ENCODE peak calls at places on chromosomes 1 and 21, in seven cellular contexts. K, Z, E, F, P, B and Y are unnamed samples. For H3K27me3, the result is how much of the 10 kb centered on the place peaks cover.

GRCh38 chr1:38084113-38084512 is 37.5 kb upstream of the POU3F1 start:
- DNase-seq in P (no peak), K (no peak), E (no peak), Z (no peak), F (no peak), B (no peak), Y (no peak)

GRCh38 chr1:153550827-153551512 is 1.9 kb upstream of the S100A3 start:
- DNase-seq in Z (peak), F (no peak), E (no peak), K (no peak), B (no peak), P (no peak), Y (no peak)

GRCh38 chr1:83692524-83693336 is 306.2 kb downstream of the TTLL7 start:
- DNase-seq in E (no peak), P (peak), K (peak), F (no peak), Z (no peak), B (peak), Y (peak)

GRCh38 chr1:48610628-48611542 is 138.9 kb upstream of the SPATA6 start:
- DNase-seq in Z (peak), B (peak), F (no peak), E (no peak), P (no peak), K (peak), Y (no peak)

GRCh38 chr1:8047112-8047511 is 21.0 kb upstream of the ERRFI1 start:
- DNase-seq in P (peak), K (no peak), E (no peak), F (no peak), Z (no peak), B (no peak), Y (no peak)

GRCh38 chr1:92933459-92933858 is 27.8 kb downstream of the DIPK1A start:
- DNase-seq in P (peak), B (no peak), Z (no peak), E (no peak), F (no peak), K (no peak), Y (no peak)

GRCh38 chr1:246329900-246330299 is 177.2 kb downstream of the SMYD3 start:
- DNase-seq in Z (no peak), K (no peak), E (no peak), F (no peak), B (no peak), P (no peak), Y (peak)

GRCh38 chr1:107198581-107198980 is 57.7 kb downstream of the NTNG1 start:
- DNase-seq in P (no peak), K (no peak), B (no peak), E (no peak), F (no peak), Z (no peak), Y (no peak)

GRCh38 chr21:39660596-39660995 is 47.9 kb downstream of the B3GALT5 start:
- DNase-seq in E (no peak), F (no peak), K (peak), B (no peak), Z (peak), P (peak), Y (no peak)

GRCh38 chr21:34227386-34227852 is 136.4 kb upstream of the KCNE2 start:
- DNase-seq in E (no peak), K (no peak), F (no peak), B (no peak), Z (no peak), P (no peak), Y (no peak)

GRCh38 chr1:81799939-81800740 is 594 bp upstream of the ADGRL2 start:
- DNase-seq in P (peak), F (peak), K (peak), Z (peak), B (no peak), E (no peak), Y (peak)

GRCh38 chr1:28180310-28181305 is 4.1 kb upstream of the PTAFR start:
- DNase-seq in K (no peak), P (no peak), B (no peak), Z (no peak), F (no peak), E (no peak), Y (no peak)

GRCh38 chr1:28173151-28173979 is 3.1 kb downstream of the PTAFR start:
- DNase-seq in E (no peak), K (no peak), B (peak), P (peak), F (no peak), Z (no peak), Y (peak)

GRCh38 chr1:28178690-28179485 is 2.4 kb upstream of the PTAFR start:
- DNase-seq in Z (no peak), E (no peak), K (no peak), B (no peak), P (no peak), F (no peak), Y (no peak)

GRCh38 chr1:28173980-28174297 is 2.6 kb downstream of the PTAFR start:
- DNase-seq in F (no peak), E (no peak), Z (no peak), P (no peak), B (no peak), K (no peak), Y (peak)

DNA sequence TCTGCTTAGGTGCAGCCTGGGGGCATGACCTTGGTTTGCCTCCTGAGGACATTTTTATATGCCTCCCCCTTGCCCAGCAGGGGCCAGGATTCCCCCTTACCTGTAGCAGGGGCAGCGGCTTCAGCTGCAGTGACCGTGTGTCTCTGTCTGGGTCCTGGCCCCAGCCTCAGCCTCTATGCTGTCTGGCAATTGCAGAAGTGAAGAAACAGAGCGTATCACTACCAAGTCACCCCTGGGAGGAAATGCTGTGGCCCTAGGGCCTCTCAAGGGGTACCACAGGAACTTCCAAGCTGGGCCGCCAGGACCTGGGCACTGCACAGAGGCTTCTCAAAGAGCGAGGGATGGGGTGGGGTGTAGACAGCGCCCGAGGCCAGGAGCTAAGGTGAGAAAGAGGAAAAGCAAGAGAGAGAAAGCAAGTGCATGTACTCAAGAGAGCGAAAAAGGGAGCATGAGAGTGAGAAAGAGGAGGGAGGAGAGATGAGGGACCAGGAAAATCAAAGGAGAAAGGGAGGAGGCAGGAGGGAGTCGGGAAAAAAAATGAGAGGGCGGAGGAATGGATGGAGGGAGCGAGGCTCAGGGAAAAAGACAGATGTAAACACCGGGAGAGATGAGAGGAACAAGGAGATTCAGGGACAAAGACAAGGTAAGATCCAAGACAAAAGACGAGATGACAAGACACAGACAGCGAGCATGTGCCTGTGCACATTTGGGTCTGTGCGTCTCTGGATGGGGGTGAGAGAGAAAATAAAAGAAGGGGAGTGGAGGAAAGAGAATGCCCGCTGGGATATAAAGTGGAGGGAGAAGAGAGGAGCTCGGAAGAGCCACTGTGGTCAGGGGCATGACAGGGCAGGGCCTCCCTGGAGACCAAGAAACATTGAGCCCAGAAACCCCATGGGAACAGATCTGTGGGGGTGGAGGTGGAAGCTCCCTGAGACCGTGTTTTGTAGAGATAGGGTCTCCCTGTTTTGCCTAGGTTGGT is at the start of gene PTAFR:
- DNase-seq in Z (peak), K (no peak), P (no peak), F (peak), B (no peak), E (no peak), Y (peak)
- H3K4me3 ChIP-seq in Z (peak), K (no peak), P (no peak), F (no peak), B (no peak), E (no peak), Y (peak)

GRCh38 chr1:59733443-59734141 is 81.2 kb upstream of the HOOK1 start:
- DNase-seq in B (no peak), Z (no peak), P (no peak), E (no peak), K (no peak), F (no peak), Y (no peak)

GRCh38 chr1:59730302-59730701 is 84.4 kb upstream of the HOOK1 start:
- DNase-seq in K (no peak), F (no peak), P (peak), E (no peak), Z (no peak), B (no peak), Y (no peak)

GRCh38 chr1:59736744-59737143 is 78.0 kb upstream of the HOOK1 start:
- DNase-seq in P (no peak), K (no peak), F (no peak), E (no peak), Z (no peak), B (no peak), Y (no peak)

GRCh38 chr1:59730759-59731478 is 83.8 kb upstream of the HOOK1 start:
- DNase-seq in B (no peak), F (peak), P (peak), K (peak), E (peak), Z (no peak), Y (no peak)

DNA sequence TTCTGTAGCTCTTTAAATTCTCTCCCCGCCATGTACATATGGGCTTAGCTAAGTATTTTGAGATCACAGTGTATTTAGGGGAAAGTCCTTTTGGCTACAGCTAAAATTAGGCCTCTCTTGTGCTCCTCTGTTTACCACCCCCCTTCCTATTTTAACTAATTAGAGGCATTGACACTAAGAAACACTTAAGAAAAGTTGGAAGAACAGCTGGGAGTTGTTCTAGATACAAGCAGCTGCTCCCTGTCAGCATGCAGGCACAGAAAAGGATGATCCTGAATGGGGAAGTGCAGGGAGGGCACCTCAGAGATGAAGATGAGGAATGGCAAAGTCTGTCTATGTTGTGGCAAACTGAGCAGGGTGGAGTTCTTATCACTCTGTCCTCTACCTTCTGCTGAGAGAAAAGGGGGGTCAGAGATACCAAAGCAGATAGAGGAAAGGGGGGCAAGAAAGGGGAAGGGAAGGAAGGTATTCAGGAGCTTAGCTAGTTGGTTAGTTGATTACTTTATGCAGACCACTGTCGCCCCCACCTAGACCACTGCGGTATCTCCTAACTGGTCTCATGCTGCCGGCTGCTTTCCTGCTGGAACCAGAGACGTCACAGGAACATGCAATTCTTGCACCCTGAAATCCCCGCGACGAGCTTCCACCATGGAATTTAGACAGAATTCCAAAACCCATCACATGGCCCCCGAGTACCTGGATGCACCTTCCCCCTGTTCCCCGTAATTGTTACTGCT is 82.4 kb upstream of the HOOK1 start:
- DNase-seq in E (no peak), Z (no peak), K (no peak), B (no peak), P (no peak), F (no peak), Y (no peak)
- TF ChIP-seq CTCF in E (no peak), Z (no peak), K (no peak), B (no peak), P (no peak), F (no peak), Y (no peak)

GRCh38 chr1:228070173-228070572 is 12.3 kb upstream of the ARF1 start:
- DNase-seq in E (no peak), K (no peak), P (no peak), Z (no peak), F (no peak), B (no peak), Y (no peak)
- H3K27me3 ChIP-seq in E (under half), K (under half), P (under half), Z (under half), F (under half), B (under half), Y (under half)

GRCh38 chr1:52057876-52058275 is 1.8 kb downstream of the BTF3L4 start:
- DNase-seq in E (no peak), Z (no peak), P (no peak), F (no peak), B (no peak), K (no peak), Y (no peak)

GRCh38 chr1:52057245-52057644 is 1.1 kb downstream of the BTF3L4 start:
- DNase-seq in Z (no peak), B (no peak), P (peak), F (no peak), E (no peak), K (no peak), Y (no peak)

GRCh38 chr1:52056110-52056936 is at the start of gene BTF3L4:
- DNase-seq in F (peak), Z (peak), B (peak), E (peak), K (peak), P (peak), Y (peak)

GRCh38 chr1:52055854-52056109 is 313 bp upstream of the BTF3L4 start:
- DNase-seq in F (no peak), B (no peak), P (no peak), K (no peak), E (no peak), Z (no peak), Y (no peak)

DNA sequence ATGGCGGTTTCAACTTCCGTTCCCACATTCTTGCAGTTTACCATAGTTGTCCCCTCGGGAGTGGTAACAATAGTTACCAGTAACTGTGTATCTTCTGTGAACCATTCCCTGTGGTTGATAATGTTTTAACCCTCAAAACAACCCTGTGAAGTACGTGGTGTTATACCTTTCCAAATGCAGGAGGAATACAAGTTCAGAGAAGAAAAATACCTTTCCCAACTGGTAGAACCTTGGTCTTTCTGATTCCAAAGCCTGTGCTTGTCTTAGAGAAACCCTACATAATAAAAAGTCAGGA is 789 bp downstream of the BTF3L4 start:
- DNase-seq in K (no peak), B (no peak), E (no peak), Z (no peak), P (no peak), F (no peak), Y (no peak)
- H3K4me3 ChIP-seq in K (peak), B (peak), E (peak), Z (peak), P (peak), F (peak), Y (peak)

DNA sequence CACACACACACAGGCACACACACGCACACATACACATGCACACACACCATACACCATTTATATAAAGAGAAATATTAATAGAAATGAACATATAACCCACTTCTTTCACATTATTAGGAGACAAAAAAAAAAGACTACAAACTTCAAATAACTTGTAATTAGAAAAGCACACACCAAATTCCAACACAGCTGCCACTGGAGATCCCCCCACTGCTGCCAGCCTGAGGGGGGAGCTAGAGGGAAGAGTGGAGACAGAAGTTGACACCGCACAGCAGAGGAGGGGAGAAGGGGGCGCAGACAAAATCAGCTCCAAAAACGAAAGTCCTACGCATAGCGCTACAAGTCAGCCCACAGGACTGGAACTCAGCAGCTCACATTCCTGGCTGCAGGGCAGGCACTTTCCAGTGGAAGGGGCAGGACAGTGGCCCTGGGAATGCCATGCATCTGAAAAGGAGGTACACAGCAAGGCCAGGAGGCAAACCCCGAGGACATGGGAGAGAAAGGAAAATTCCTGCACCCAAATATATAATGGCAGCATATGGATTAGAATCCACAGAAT is 36.5 kb downstream of the LGALS8 start:
- DNase-seq in E (no peak), F (no peak), Z (no peak), B (no peak), K (no peak), P (no peak), Y (no peak)
- TF ChIP-seq CTCF in E (peak), F (no peak), Z (no peak), B (no peak), K (no peak), P (no peak), Y (peak)

GRCh38 chr1:165533254-165533653 is 10.5 kb upstream of the LRRC52 start:
- DNase-seq in F (no peak), K (no peak), B (no peak), P (no peak), Z (no peak), E (no peak), Y (no peak)

GRCh38 chr1:165539908-165540307 is 3.9 kb upstream of the LRRC52 start:
- DNase-seq in E (no peak), F (no peak), P (no peak), Z (no peak), B (no peak), K (no peak), Y (no peak)

GRCh38 chr1:165539306-165539705 is 4.5 kb upstream of the LRRC52 start:
- DNase-seq in Z (no peak), K (no peak), B (no peak), P (peak), E (peak), F (no peak), Y (no peak)

GRCh38 chr1:165537351-165538107 is 6.3 kb upstream of the LRRC52 start:
- DNase-seq in B (no peak), F (no peak), Z (no peak), E (no peak), K (no peak), P (no peak), Y (no peak)

DNA sequence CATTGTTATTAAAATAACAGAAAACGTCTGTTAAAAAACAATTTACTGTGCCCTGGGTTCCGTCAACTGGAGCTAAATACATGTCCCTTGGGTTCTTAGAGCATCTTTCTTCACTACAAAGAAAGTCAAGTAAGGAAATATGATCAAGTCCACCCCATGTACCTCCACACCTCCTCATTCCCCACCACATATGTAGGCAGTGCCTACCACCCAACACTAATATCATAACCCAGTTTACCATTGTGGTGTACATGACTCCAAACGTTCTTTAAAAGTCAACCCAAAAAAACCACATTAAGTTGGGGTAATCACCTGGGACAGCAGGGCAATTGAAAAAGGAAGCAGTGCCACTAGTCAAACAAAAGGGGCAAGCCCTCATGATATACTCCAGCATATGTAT is 7.8 kb upstream of the LRRC52 start:
- DNase-seq in P (no peak), K (no peak), Z (no peak), F (no peak), B (no peak), E (no peak), Y (no peak)
- H3K27me3 ChIP-seq in P (under half), K (under half), Z (under half), F (under half), B (under half), E (under half), Y (under half)

DNA sequence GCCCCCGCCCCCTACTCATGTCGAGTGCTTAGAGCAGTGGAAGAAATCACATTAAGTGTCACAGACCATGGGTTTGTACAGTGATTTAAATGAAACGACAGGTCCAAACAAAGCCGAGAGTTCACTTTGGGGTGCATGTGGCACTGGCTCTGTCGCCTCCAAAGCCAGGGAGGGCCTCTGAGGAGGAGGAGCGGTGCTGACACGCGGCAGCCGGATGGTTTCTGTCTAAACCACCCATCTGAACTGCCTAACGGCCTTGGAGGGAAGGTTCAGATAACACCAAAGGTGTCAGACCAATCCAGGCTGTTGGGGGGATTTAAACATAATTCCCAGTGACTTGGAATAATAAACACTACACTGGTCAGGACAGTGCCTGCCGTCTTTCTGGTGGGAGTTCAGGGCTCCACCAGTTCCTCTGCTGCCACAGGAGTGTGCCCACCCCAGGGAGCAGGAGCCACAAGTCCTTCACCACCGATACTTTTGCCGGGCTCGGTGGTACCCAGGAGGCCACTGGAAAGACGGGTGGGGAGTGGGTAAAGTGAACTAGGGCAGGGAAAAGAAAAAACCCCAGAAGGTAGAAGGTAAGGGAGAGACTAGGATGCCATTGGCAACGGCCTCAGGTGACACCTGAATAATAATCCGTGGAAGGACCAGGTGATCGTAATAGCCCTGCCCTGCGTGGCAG is 78.2 kb downstream of the SLC66A1 start:
- DNase-seq in E (no peak), K (no peak), P (no peak), B (no peak), Z (no peak), F (no peak), Y (no peak)
- H3K4me3 ChIP-seq in E (no peak), K (no peak), P (no peak), B (no peak), Z (peak), F (no peak), Y (no peak)